ENCODE peak calls at places on chromosomes 5 and 9, in four cellular contexts. Q, P, E and G are unnamed samples.

GRCh38 chr9:98225015-98225442 is 30.4 kb downstream of the TBC1D2 start:
- DNase-seq in P (no peak), E (no peak), Q (no peak), G (no peak)

GRCh38 chr5:1188464-1188863 is 12.9 kb upstream of the SLC6A19 start:
- DNase-seq in Q (no peak), P (no peak), E (no peak), G (no peak)

GRCh38 chr5:73446631-73447233 is 1.8 kb downstream of the FOXD1 start:
- DNase-seq in P (no peak), E (no peak), Q (peak; percentile 32), G (no peak)

GRCh38 chr5:43061352-43061751 is 21.2 kb upstream of the ANXA2R start:
- DNase-seq in E (no peak), Q (no peak), P (peak; percentile 47), G (no peak)

GRCh38 chr9:132078369-132079356 is 1.0 kb downstream of the MED27 start:
- DNase-seq in Q (no peak), E (no peak), P (peak; percentile 60), G (no peak)

GRCh38 chr9:123339666-123340414 is 16.2 kb upstream of the CRB2 start:
- DNase-seq in Q (no peak), P (no peak), E (peak; percentile 82), G (no peak)

GRCh38 chr5:66529182-66529581 is 67.0 kb upstream of the MAST4 start:
- DNase-seq in Q (no peak), P (no peak), E (no peak), G (no peak)

GRCh38 chr5:25553082-25553481 is 908.3 kb upstream of the CDH10 start:
- DNase-seq in Q (no peak), P (no peak), E (no peak), G (no peak)

GRCh38 chr9:114732842-114733241 is 50.9 kb upstream of the TEX48 start:
- DNase-seq in P (no peak), E (no peak), Q (no peak), G (no peak)

GRCh38 chr5:75052461-75053285 is at the start of gene GCNT4:
- DNase-seq in P (peak; percentile 50), E (peak; percentile 15), Q (peak; percentile 43), G (peak; percentile 23)

GRCh38 chr9:745761-746414 is 95.6 kb upstream of the DMRT1 start:
- DNase-seq in Q (no peak), E (no peak), P (no peak), G (no peak)

GRCh38 chr9:1879501-1879900 is 135.6 kb upstream of the SMARCA2 start:
- DNase-seq in P (no peak), E (peak; percentile 18), Q (no peak), G (no peak)

GRCh38 chr5:95620870-95621838 is 1.3 kb downstream of the GPR150 start:
- DNase-seq in Q (no peak), E (peak; percentile 33), P (peak; percentile 28), G (no peak)

GRCh38 chr9:124281934-124282351 is 24.2 kb downstream of the NEK6 start:
- DNase-seq in Q (peak; percentile 81), P (no peak), E (no peak), G (no peak)

GRCh38 chr5:52811067-52811749 is 23.5 kb downstream of the ITGA1 start:
- DNase-seq in E (no peak), Q (no peak), P (peak; percentile 56), G (no peak)

GRCh38 chr9:83307051-83307724 is 231.0 kb downstream of the FRMD3 start:
- DNase-seq in Q (no peak), P (peak; percentile 5), E (no peak), G (no peak)

GRCh38 chr9:94135222-94135621 is 51.0 kb downstream of the PTPDC1 start:
- DNase-seq in P (peak; percentile 72), Q (no peak), E (no peak), G (no peak)

GRCh38 chr9:118321823-118322222 is 617.6 kb downstream of the TLR4 start:
- DNase-seq in E (no peak), Q (no peak), P (no peak), G (no peak)

GRCh38 chr5:18069790-18070189 is 435.5 kb downstream of the TAF11L14 start:
- DNase-seq in Q (no peak), E (no peak), P (no peak), G (no peak)

GRCh38 chr9:93673844-93674334 is 97.5 kb downstream of the PHF2 start:
- DNase-seq in E (no peak), Q (no peak), P (no peak), G (no peak)

GRCh38 chr5:147208134-147208533 is 26.7 kb upstream of the STK32A start:
- DNase-seq in Q (no peak), P (peak; percentile 11), E (no peak), G (peak; percentile 97)

GRCh38 chr5:64569880-64570279 is 64.1 kb downstream of the RGS7BP start:
- DNase-seq in E (no peak), P (no peak), Q (no peak), G (no peak)

GRCh38 chr5:115366223-115366622 is 69.8 kb upstream of the CCDC112 start:
- DNase-seq in E (no peak), Q (peak; percentile 85), P (peak; percentile 92), G (no peak)

GRCh38 chr5:135034186-135034962 is at the start of gene PITX1:
- DNase-seq in E (no peak), P (peak; percentile 44), Q (no peak), G (no peak)

GRCh38 chr5:53378590-53379247 is 101.7 kb upstream of the FST start:
- DNase-seq in P (peak; percentile 61), E (no peak), Q (no peak), G (no peak)

GRCh38 chr9:37471942-37472679 is 6.9 kb upstream of the ZBTB5 start:
- DNase-seq in P (peak; percentile 85), E (no peak), Q (peak; percentile 98), G (no peak)

GRCh38 chr5:179623906-179624741 is 653 bp upstream of the HNRNPH1 start:
- DNase-seq in E (peak; percentile 38), Q (peak; percentile 64), P (peak; percentile 90), G (no peak)

GRCh38 chr5:42721484-42721883 is 35.1 kb upstream of the CCDC152 start:
- DNase-seq in Q (no peak), E (no peak), P (peak; percentile 5), G (no peak)

GRCh38 chr5:73825219-73825618 is 199.2 kb downstream of the ARHGEF28 start:
- DNase-seq in Q (no peak), P (no peak), E (no peak), G (no peak)

GRCh38 chr9:112750111-112750766 is at the start of gene SNX30:
- DNase-seq in Q (peak; percentile 87), P (peak; percentile 95), E (peak; percentile 75), G (peak; percentile 93)

GRCh38 chr5:88108490-88109279 is 160.0 kb downstream of the TMEM161B start:
- DNase-seq in E (no peak), Q (no peak), P (no peak), G (peak; percentile 16)

GRCh38 chr5:163460562-163461176 is at the start of gene HMMR:
- DNase-seq in Q (peak; percentile 29), P (no peak), E (no peak), G (no peak)

GRCh38 chr9:21812945-21813568 is 10.6 kb downstream of the MTAP start:
- DNase-seq in P (peak; percentile 71), Q (no peak), E (peak; percentile 36), G (peak; percentile 73)

GRCh38 chr5:125198270-125198974 is 452.0 kb upstream of the ZNF608 start:
- DNase-seq in Q (peak; percentile 25), P (peak; percentile 50), E (no peak), G (peak; percentile 84)